ENCODE peak calls at places on chromosomes 5 and 9, in six cellular contexts. V is NCI-H1048, I is COR-L47, L is mesothelial cell of epicardium, O is HuH-7.5, C is choroid plexus epithelial cell. K is an unnamed sample.

GRCh38 chr5:91162534-91163381 is 220.4 kb downstream of the ARRDC3 start:
- DNase-seq in C (peak; percentile 97), V (no peak), O (no peak), I (no peak), L (no peak), K (peak; percentile 28)

GRCh38 chr9:91800473-91800872 is 149.6 kb downstream of the ROR2 start:
- DNase-seq in O (no peak), L (peak; percentile 27), V (no peak), I (no peak), C (no peak), K (no peak)

GRCh38 chr5:45862763-45863162 is 166.6 kb upstream of the HCN1 start:
- DNase-seq in L (no peak), V (no peak), I (no peak), C (no peak), O (no peak), K (no peak)

GRCh38 chr9:128106181-128106939 is 21.2 kb downstream of the PTGES2 start:
- DNase-seq in I (no peak), C (no peak), V (no peak), O (no peak), L (no peak), K (no peak)

GRCh38 chr5:136781464-136781863 is 416.1 kb upstream of the TRPC7 start:
- DNase-seq in L (no peak), I (no peak), O (no peak), C (peak; percentile 75), V (no peak), K (no peak)

GRCh38 chr5:109063223-109063622 is 315.5 kb downstream of the FER start:
- DNase-seq in L (no peak), O (no peak), V (no peak), I (no peak), C (peak; percentile 5), K (peak; percentile 34)

GRCh38 chr5:61333351-61334223 is 1.5 kb downstream of the ZSWIM6 start:
- DNase-seq in C (no peak), L (peak; percentile 59), V (no peak), I (peak; percentile 49), O (peak; percentile 52), K (peak; percentile 57)

GRCh38 chr5:108749130-108749861 is 1.6 kb downstream of the FER start:
- DNase-seq in I (peak; percentile 34), V (no peak), O (peak; percentile 33), C (peak; percentile 24), L (peak; percentile 79), K (peak; percentile 55)